ENCODE peak calls at places on chromosomes 5 and 9, in ten cellular contexts. B is A549, U is sigmoid colon, Y is stomach, R is tibial nerve, N is transverse colon, T is K562, K is HepG2, O is SK-N-SH, L is ovary. F is an unnamed sample.

GRCh38 chr5:10904862-10905432 is 143.9 kb upstream of the DAP start:
- DNase-seq in B (no peak), U (no peak), Y (no peak), R (no peak), N (no peak), T (no peak), K (no peak), O (no peak), L (no peak), F (no peak)

GRCh38 chr5:172792693-172793570 is 21.9 kb upstream of the DUSP1 start:
- DNase-seq in B (no peak), U (no peak), Y (no peak), R (no peak), N (no peak), T (no peak), K (no peak), O (no peak), L (no peak), F (no peak)

GRCh38 chr9:99783799-99784198 is 37.9 kb upstream of the NR4A3 start:
- DNase-seq in B (no peak), U (no peak), Y (no peak), R (no peak), N (no peak), T (no peak), K (no peak), O (no peak), L (no peak), F (no peak)

GRCh38 chr5:14439087-14439841 is 142.3 kb upstream of the OTULINL start:
- DNase-seq in B (no peak), U (no peak), Y (no peak), R (no peak), N (no peak), T (no peak), K (no peak), O (no peak), L (no peak), F (no peak)

GRCh38 chr9:16099901-16100300 is 547.1 kb downstream of the CCDC171 start:
- DNase-seq in B (no peak), U (no peak), Y (no peak), R (no peak), N (no peak), T (no peak), K (no peak), O (no peak), L (no peak), F (no peak)

GRCh38 chr9:111661802-111662491 is 542 bp downstream of the GNG10 start:
- DNase-seq in B (peak), U (peak), Y (peak), R (peak), N (peak), T (peak), K (no peak), O (peak), L (peak), F (peak)

GRCh38 chr5:69450116-69450515 is 35.2 kb downstream of the MARVELD2 start:
- DNase-seq in B (peak), U (no peak), Y (no peak), R (no peak), N (no peak), T (no peak), K (no peak), O (no peak), L (no peak), F (no peak)

GRCh38 chr5:88287302-88287701 is 18.7 kb upstream of the TMEM161B start:
- DNase-seq in B (no peak), U (no peak), Y (no peak), R (no peak), N (no peak), T (no peak), K (no peak), O (no peak), L (no peak), F (no peak)

GRCh38 chr9:121249563-121249962 is 18.4 kb upstream of the GSN start:
- DNase-seq in B (no peak), U (no peak), Y (no peak), R (no peak), N (no peak), T (peak), K (no peak), O (no peak), L (no peak), F (no peak)

GRCh38 chr9:136942881-136943230 is 1.7 kb downstream of the FBXW5 start:
- DNase-seq in B (no peak), U (no peak), Y (no peak), R (no peak), N (no peak), T (no peak), K (no peak), O (no peak), L (peak), F (peak)

GRCh38 chr5:69276422-69277174 is 41.9 kb downstream of the CDK7 start:
- DNase-seq in B (no peak), U (no peak), Y (no peak), R (no peak), N (no peak), T (no peak), K (peak), O (no peak), L (no peak), F (no peak)

GRCh38 chr9:137784046-137784445 is 93.5 kb upstream of the CACNA1B start:
- DNase-seq in B (peak), U (no peak), Y (no peak), R (no peak), N (no peak), T (peak), K (no peak), O (peak), L (no peak), F (no peak)

GRCh38 chr5:102682102-102682647 is 72.9 kb upstream of the PAM start:
- DNase-seq in B (no peak), U (no peak), Y (no peak), R (no peak), N (no peak), T (no peak), K (no peak), O (no peak), L (no peak), F (no peak)

GRCh38 chr9:76526026-76526425 is 67.0 kb downstream of the GCNT1 start:
- DNase-seq in B (no peak), U (no peak), Y (no peak), R (no peak), N (no peak), T (no peak), K (no peak), O (no peak), L (no peak), F (no peak)

GRCh38 chr9:129415031-129415953 is 205.6 kb downstream of the C9orf50 start:
- DNase-seq in B (no peak), U (no peak), Y (no peak), R (no peak), N (no peak), T (peak), K (peak), O (no peak), L (no peak), F (peak)

GRCh38 chr5:83401122-83401620 is 70.4 kb upstream of the VCAN start:
- DNase-seq in B (no peak), U (no peak), Y (no peak), R (no peak), N (no peak), T (no peak), K (no peak), O (no peak), L (no peak), F (no peak)

GRCh38 chr9:96031366-96031824 is 155.9 kb downstream of the ERCC6L2 start:
- DNase-seq in B (peak), U (no peak), Y (peak), R (peak), N (no peak), T (no peak), K (no peak), O (peak), L (no peak), F (no peak)

GRCh38 chr9:100408541-100409175 is 18.3 kb upstream of the MSANTD3 start:
- DNase-seq in B (no peak), U (no peak), Y (no peak), R (no peak), N (no peak), T (no peak), K (no peak), O (no peak), L (no peak), F (no peak)

GRCh38 chr5:77449277-77449676 is 42.8 kb downstream of the WDR41 start:
- DNase-seq in B (no peak), U (no peak), Y (no peak), R (no peak), N (no peak), T (no peak), K (no peak), O (no peak), L (no peak), F (no peak)

GRCh38 chr9:70694758-70695157 is 280.3 kb upstream of the KLF9 start:
- DNase-seq in B (no peak), U (no peak), Y (no peak), R (no peak), N (no peak), T (no peak), K (no peak), O (no peak), L (no peak), F (no peak)

GRCh38 chr5:121366515-121366914 is 485.2 kb upstream of the FTMT start:
- DNase-seq in B (peak), U (no peak), Y (no peak), R (no peak), N (no peak), T (no peak), K (no peak), O (no peak), L (no peak), F (no peak)

GRCh38 chr5:19488786-19489185 is 499.2 kb downstream of the CDH18 start:
- DNase-seq in B (no peak), U (no peak), Y (no peak), R (no peak), N (no peak), T (no peak), K (no peak), O (no peak), L (no peak), F (no peak)

GRCh38 chr5:119398713-119399492 is 43.1 kb downstream of the TNFAIP8 start:
- DNase-seq in B (no peak), U (no peak), Y (peak), R (peak), N (peak), T (no peak), K (peak), O (no peak), L (no peak), F (peak)

GRCh38 chr5:32942225-32942989 is 231.3 kb downstream of the NPR3 start:
- DNase-seq in B (peak), U (no peak), Y (no peak), R (no peak), N (peak), T (peak), K (peak), O (peak), L (no peak), F (no peak)

GRCh38 chr5:157540707-157541451 is 34.7 kb downstream of the ADAM19 start:
- DNase-seq in B (no peak), U (peak), Y (peak), R (no peak), N (peak), T (no peak), K (no peak), O (peak), L (no peak), F (no peak)

GRCh38 chr9:119601632-119602031 is 232.4 kb upstream of the BRINP1 start:
- DNase-seq in B (no peak), U (no peak), Y (no peak), R (no peak), N (no peak), T (no peak), K (no peak), O (no peak), L (no peak), F (no peak)

GRCh38 chr9:35862328-35862727 is 7.9 kb downstream of the OR13J1 start:
- DNase-seq in B (no peak), U (no peak), Y (no peak), R (no peak), N (no peak), T (no peak), K (no peak), O (no peak), L (no peak), F (no peak)

GRCh38 chr5:81524015-81524414 is 130.1 kb upstream of the ACOT12 start:
- DNase-seq in B (no peak), U (no peak), Y (no peak), R (no peak), N (no peak), T (no peak), K (no peak), O (no peak), L (no peak), F (no peak)

GRCh38 chr9:35831040-35831439 is 2.0 kb downstream of the TMEM8B start:
- DNase-seq in B (no peak), U (peak), Y (no peak), R (no peak), N (no peak), T (no peak), K (no peak), O (no peak), L (no peak), F (no peak)

GRCh38 chr5:151499636-151500035 is 52.2 kb downstream of the SLC36A1 start:
- DNase-seq in B (no peak), U (no peak), Y (no peak), R (no peak), N (no peak), T (no peak), K (no peak), O (peak), L (no peak), F (no peak)

GRCh38 chr5:43106290-43106638 is 14.4 kb upstream of the ZNF131 start:
- DNase-seq in B (no peak), U (no peak), Y (no peak), R (no peak), N (no peak), T (no peak), K (no peak), O (no peak), L (no peak), F (no peak)

GRCh38 chr5:43113546-43113945 is 7.2 kb upstream of the ZNF131 start:
- DNase-seq in B (no peak), U (no peak), Y (no peak), R (no peak), N (no peak), T (no peak), K (no peak), O (no peak), L (no peak), F (no peak)

GRCh38 chr5:43105369-43106289 is 15.1 kb upstream of the ZNF131 start:
- DNase-seq in B (peak), U (peak), Y (peak), R (peak), N (peak), T (peak), K (peak), O (peak), L (peak), F (peak)

GRCh38 chr5:43115968-43116367 is 4.7 kb upstream of the ZNF131 start:
- DNase-seq in B (no peak), U (no peak), Y (no peak), R (no peak), N (peak), T (no peak), K (peak), O (no peak), L (no peak), F (no peak)

GRCh38 chr5:43110606-43111170 is 10.0 kb upstream of the ZNF131 start:
- DNase-seq in B (peak), U (no peak), Y (no peak), R (no peak), N (peak), T (peak), K (peak), O (peak), L (no peak), F (no peak)
- TF ChIP-seq EP300 in B (no peak), U (no peak), Y (no peak), R (no peak), N (no peak), T (no peak), K (no peak), O (no peak), L (no peak), F (no peak)

GRCh38 chr5:3590967-3591900 is 4.4 kb upstream of the IRX1 start:
- DNase-seq in B (no peak), U (no peak), Y (no peak), R (no peak), N (no peak), T (no peak), K (no peak), O (peak), L (no peak), F (no peak)
- TF ChIP-seq CTCF in B (no peak), U (no peak), Y (no peak), R (no peak), N (no peak), T (no peak), K (no peak), O (no peak), L (no peak), F (no peak)

GRCh38 chr5:95784514-95785302 is 37.8 kb downstream of the GLRX start:
- DNase-seq in B (no peak), U (no peak), Y (no peak), R (peak), N (no peak), T (no peak), K (no peak), O (no peak), L (no peak), F (no peak)
- TF ChIP-seq EP300 in B (no peak), U (no peak), Y (no peak), R (no peak), N (no peak), T (no peak), K (no peak), O (no peak), L (no peak), F (no peak)

DNA sequence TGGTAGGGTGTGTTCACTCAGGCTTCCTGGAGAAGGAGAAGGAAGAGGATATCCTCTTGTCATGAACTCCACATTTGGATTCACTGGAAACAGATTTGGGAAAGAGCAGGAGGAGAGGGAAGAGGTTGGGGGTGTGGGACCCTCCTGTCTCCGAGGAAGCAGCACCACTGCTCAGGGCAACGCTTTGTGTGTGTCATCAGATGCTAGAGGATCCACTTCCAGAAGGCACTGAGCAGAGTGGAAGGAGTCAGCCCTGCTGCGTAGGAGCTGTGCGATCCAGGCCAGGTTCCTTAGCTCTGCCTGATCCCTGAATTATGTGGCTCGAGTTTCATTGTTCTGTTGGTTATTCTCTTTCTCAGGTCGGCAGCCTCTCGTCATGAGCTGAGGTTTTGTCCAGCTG is 37.3 kb upstream of the TJP2 start:
- DNase-seq in B (no peak), U (no peak), Y (no peak), R (no peak), N (no peak), T (no peak), K (no peak), O (no peak), L (no peak), F (no peak)
- TF ChIP-seq CTCF in B (no peak), U (no peak), Y (no peak), R (no peak), N (no peak), T (no peak), K (no peak), O (no peak), L (no peak), F (no peak)

DNA sequence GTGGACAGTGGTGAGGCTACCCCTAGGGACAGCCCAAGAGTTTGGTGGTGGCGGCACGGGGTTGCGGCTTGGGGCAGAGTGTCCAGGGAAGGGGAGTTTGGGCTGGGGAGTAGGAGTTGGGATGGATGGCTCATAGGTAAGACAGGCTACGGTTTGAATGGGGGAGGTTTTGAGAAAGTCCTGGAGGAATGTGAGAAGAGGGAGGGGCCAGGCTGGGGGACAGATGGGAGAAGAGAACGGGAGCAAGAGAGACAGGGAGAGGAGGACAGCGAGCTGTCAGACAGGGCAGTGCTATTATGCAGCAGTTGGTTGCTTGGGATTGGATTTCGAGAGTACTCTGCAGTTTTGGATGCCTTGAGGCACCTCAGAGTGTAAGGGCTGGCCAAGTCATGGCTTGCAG is 24.5 kb downstream of the PSD2 start:
- DNase-seq in B (no peak), U (peak), Y (no peak), R (no peak), N (no peak), T (no peak), K (no peak), O (no peak), L (no peak), F (no peak)
- TF ChIP-seq EP300 in B (no peak), U (no peak), Y (no peak), R (no peak), N (no peak), T (no peak), K (no peak), O (no peak), L (no peak), F (no peak)

GRCh38 chr9:77756449-77756848 is 108.3 kb upstream of the GNA14 start:
- DNase-seq in B (no peak), U (no peak), Y (no peak), R (no peak), N (no peak), T (no peak), K (peak), O (no peak), L (no peak), F (no peak)
- TF ChIP-seq CTCF in B (peak), U (no peak), Y (no peak), R (no peak), N (no peak), T (peak), K (peak), O (no peak), L (no peak), F (no peak)

GRCh38 chr9:105405514-105406131 is 42.2 kb upstream of the FSD1L start:
- DNase-seq in B (no peak), U (no peak), Y (no peak), R (no peak), N (no peak), T (no peak), K (no peak), O (no peak), L (no peak), F (no peak)
- TF ChIP-seq EP300 in B (no peak), U (no peak), Y (no peak), R (no peak), N (no peak), T (no peak), K (no peak), O (no peak), L (no peak), F (no peak)

DNA sequence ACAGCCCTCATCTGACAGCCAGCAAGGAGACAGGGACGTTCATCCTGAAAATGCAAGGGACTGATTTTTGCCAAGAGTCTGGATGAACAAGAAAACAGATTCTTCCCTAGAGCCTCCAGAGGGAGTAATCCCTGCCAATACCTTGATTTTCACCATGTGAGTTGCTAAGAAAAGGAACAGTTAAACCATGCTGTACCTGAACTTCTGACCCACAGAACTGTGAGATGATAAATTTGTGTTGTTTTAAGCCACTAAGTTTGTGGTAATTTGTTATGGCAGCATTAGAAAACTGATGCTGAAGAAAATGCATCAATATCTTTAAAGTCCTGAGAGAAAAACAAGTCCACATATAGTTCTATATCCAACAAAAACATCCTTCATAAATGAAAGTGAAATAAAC is 153.9 kb upstream of the ADAMTSL1 start:
- DNase-seq in B (no peak), U (no peak), Y (no peak), R (no peak), N (no peak), T (no peak), K (no peak), O (no peak), L (no peak), F (no peak)
- TF ChIP-seq CTCF in B (no peak), U (no peak), Y (no peak), R (no peak), N (no peak), T (no peak), K (no peak), O (peak), L (no peak), F (no peak)

F was measured in suprapubic skin.